ENCODE peak calls at places on chromosomes 3 and 15, in seven cellular contexts. T is A549; E is left ventricle myocardium superior; B is stimulated activated CD4-positive, alpha-beta T cell treated with anti-CD3 and anti-CD28 coated beads, Interleukin-1b, Interleukin-23, amount 100 ng/mL, for 1 hour; X is lower leg skin; F is BJ; M is DND-41. G is an unnamed sample.

GRCh38 chr3:38702231-38702630 is 52.7 kb upstream of the SCN5A start:
- DNase-seq in T (no peak), B (no peak), E (no peak), F (no peak), X (no peak), M (no peak), G (no peak)

GRCh38 chr15:96362001-96362758 is 31.7 kb downstream of the NR2F2 start:
- DNase-seq in X (no peak), E (no peak), B (no peak), F (no peak), T (no peak), M (no peak), G (no peak)

GRCh38 chr3:137642831-137643230 is 121.3 kb upstream of the SOX14 start:
- DNase-seq in X (no peak), E (no peak), B (no peak), T (no peak), F (no peak), M (no peak), G (peak)

GRCh38 chr3:118098818-118099217 is 935.8 kb downstream of the IGSF11 start:
- DNase-seq in M (no peak), T (no peak), X (no peak), E (no peak), F (no peak), B (no peak), G (no peak)

GRCh38 chr15:58864602-58865419 is 68.7 kb downstream of the SLTM start:
- DNase-seq in X (no peak), T (no peak), B (no peak), E (peak), M (no peak), F (no peak), G (no peak)

GRCh38 chr15:57133127-57133968 is 214.9 kb downstream of the TCF12 start:
- DNase-seq in E (no peak), M (no peak), B (no peak), X (no peak), T (no peak), F (no peak), G (no peak)

GRCh38 chr3:129723558-129724324 is 117.3 kb upstream of the PLXND1 start:
- DNase-seq in B (no peak), F (peak), T (peak), X (peak), M (no peak), E (no peak), G (no peak)

GRCh38 chr15:59437777-59438574 is at the start of gene FAM81A:
- DNase-seq in B (no peak), X (peak), F (peak), T (peak), E (peak), M (peak), G (peak)

GRCh38 chr3:106299300-106300098 is 430.7 kb upstream of the CBLB start:
- DNase-seq in T (peak), F (no peak), B (no peak), X (no peak), M (no peak), E (no peak), G (no peak)

GRCh38 chr3:195768831-195769303 is 42.9 kb downstream of the MUC4 start:
- DNase-seq in B (no peak), E (no peak), T (no peak), X (no peak), F (no peak), M (no peak), G (no peak)

GRCh38 chr3:84965141-84965540 is 6.4 kb downstream of the CADM2 start:
- DNase-seq in F (no peak), B (no peak), X (no peak), M (no peak), T (peak), E (no peak), G (no peak)

GRCh38 chr3:44184319-44184953 is 57.2 kb upstream of the TOPAZ1 start:
- DNase-seq in T (no peak), E (no peak), B (no peak), M (peak), F (no peak), X (peak), G (no peak)

GRCh38 chr3:71189480-71189879 is 394.0 kb downstream of the FOXP1 start:
- DNase-seq in T (no peak), X (no peak), E (no peak), B (no peak), F (no peak), M (no peak), G (no peak)

GRCh38 chr3:10645800-10646199 is 140.4 kb upstream of the ATP2B2 start:
- DNase-seq in F (no peak), T (no peak), X (no peak), M (no peak), E (no peak), B (no peak), G (no peak)

GRCh38 chr3:183698760-183699159 is 1.2 kb downstream of the YEATS2 start:
- DNase-seq in T (no peak), X (no peak), E (no peak), B (no peak), F (no peak), M (no peak), G (peak)

GRCh38 chr3:118818386-118818785 is 216.3 kb downstream of the IGSF11 start:
- DNase-seq in T (peak), X (no peak), B (no peak), F (peak), M (no peak), E (no peak), G (no peak)

GRCh38 chr15:57032338-57032737 is 113.9 kb downstream of the TCF12 start:
- DNase-seq in T (no peak), E (no peak), X (no peak), B (no peak), F (no peak), M (no peak), G (no peak)

GRCh38 chr3:105516972-105517371 is 150.3 kb downstream of the ALCAM start:
- DNase-seq in T (peak), E (no peak), B (no peak), F (no peak), M (no peak), X (no peak), G (no peak)

GRCh38 chr3:37963635-37964034 is 27.0 kb upstream of the VILL start:
- DNase-seq in T (no peak), F (no peak), B (no peak), X (no peak), E (no peak), M (no peak), G (no peak)

GRCh38 chr3:159829056-159829995 is 159.3 kb upstream of the IL12A start:
- DNase-seq in B (no peak), X (peak), E (peak), M (no peak), T (peak), F (no peak), G (peak)

GRCh38 chr15:68404056-68404798 is 27.7 kb downstream of the ITGA11 start:
- DNase-seq in T (no peak), B (no peak), X (no peak), E (no peak), F (no peak), M (no peak), G (no peak)

GRCh38 chr3:49422379-49423248 is at the start of gene AMT:
- DNase-seq in X (no peak), M (no peak), B (no peak), E (peak), F (no peak), T (no peak), G (no peak)

GRCh38 chr3:156898296-156898880 is 72.2 kb downstream of the LEKR1 start:
- DNase-seq in M (no peak), F (no peak), B (no peak), T (no peak), E (no peak), X (no peak), G (no peak)

GRCh38 chr15:85691350-85692240 is 103.1 kb downstream of the KLHL25 start:
- DNase-seq in E (no peak), M (peak), F (no peak), T (no peak), X (no peak), B (no peak), G (no peak)

GRCh38 chr3:156675744-156676466 is 1.5 kb downstream of the TIPARP start:
- DNase-seq in B (no peak), F (peak), T (peak), X (peak), M (peak), E (peak), G (peak)

GRCh38 chr15:62770752-62771151 is 271.8 kb upstream of the TPM1 start:
- DNase-seq in E (no peak), T (no peak), B (no peak), M (no peak), F (peak), X (no peak), G (no peak)

GRCh38 chr3:29513236-29513635 is 232.4 kb downstream of the RBMS3 start:
- DNase-seq in E (no peak), M (no peak), F (no peak), X (peak), T (no peak), B (no peak), G (no peak)